ENCODE peak calls at places on chromosomes 16 and 17, in four cellular contexts. One of them, this sample, is unnamed.

GRCh38 chr17:18319604-18320256 is 4.6 kb downstream of the SMCR8 start:
- DNase-seq in tibial nerve: no peak
- DNase-seq in body of pancreas: peak; percentile 38
- DNase-seq in breast epithelium: no peak
- DNase-seq in this sample: no peak

GRCh38 chr17:72143245-72143644 is 22.4 kb downstream of the SOX9 start:
- DNase-seq in tibial nerve: no peak
- DNase-seq in body of pancreas: no peak
- DNase-seq in breast epithelium: no peak
- DNase-seq in this sample: no peak

GRCh38 chr16:2468142-2468724 is 2.9 kb upstream of the NTN3 start:
- DNase-seq in tibial nerve: no peak
- DNase-seq in body of pancreas: no peak
- DNase-seq in breast epithelium: no peak
- DNase-seq in this sample: peak; percentile 72

GRCh38 chr17:18143044-18143936 is 34.7 kb downstream of the MYO15A start:
- DNase-seq in tibial nerve: no peak
- DNase-seq in body of pancreas: no peak
- DNase-seq in breast epithelium: no peak
- DNase-seq in this sample: no peak

GRCh38 chr17:550776-551175 is 163.9 kb downstream of the VPS53 start:
- DNase-seq in tibial nerve: no peak
- DNase-seq in body of pancreas: no peak
- DNase-seq in breast epithelium: no peak
- DNase-seq in this sample: peak; percentile 17

GRCh38 chr17:73292031-73292531 is 19.7 kb downstream of the CDC42EP4 start:
- DNase-seq in tibial nerve: no peak
- DNase-seq in body of pancreas: peak; percentile 60
- DNase-seq in breast epithelium: no peak
- DNase-seq in this sample: peak; percentile 69

GRCh38 chr16:85821441-85821901 is 22.0 kb downstream of the COX4I1 start:
- DNase-seq in tibial nerve: peak; percentile 70
- DNase-seq in body of pancreas: peak; percentile 86
- DNase-seq in breast epithelium: peak; percentile 44
- DNase-seq in this sample: peak; percentile 94

GRCh38 chr16:21703156-21703555 is 39.4 kb downstream of the OTOA start:
- DNase-seq in tibial nerve: no peak
- DNase-seq in body of pancreas: no peak
- DNase-seq in breast epithelium: no peak
- DNase-seq in this sample: no peak

GRCh38 chr16:31181102-31181830 is 1.3 kb downstream of the FUS start:
- DNase-seq in tibial nerve: no peak
- DNase-seq in body of pancreas: peak; percentile 17
- DNase-seq in breast epithelium: peak; percentile 22
- DNase-seq in this sample: no peak

GRCh38 chr16:89541792-89542191 is 18.7 kb upstream of the RPL13 start:
- DNase-seq in tibial nerve: no peak
- DNase-seq in body of pancreas: no peak
- DNase-seq in breast epithelium: no peak
- DNase-seq in this sample: no peak

GRCh38 chr16:47052666-47053640 is 79.5 kb upstream of the DNAJA2 start:
- DNase-seq in tibial nerve: no peak
- DNase-seq in body of pancreas: no peak
- DNase-seq in breast epithelium: no peak
- DNase-seq in this sample: no peak

GRCh38 chr17:81977211-81978091 is at the start of gene ASPSCR1:
- DNase-seq in tibial nerve: peak; percentile 78
- DNase-seq in body of pancreas: peak; percentile 93
- DNase-seq in breast epithelium: peak; percentile 83
- DNase-seq in this sample: peak; percentile 79
- TF ChIP-seq POLR2A in tibial nerve: peak; percentile 43
- TF ChIP-seq POLR2A in body of pancreas: peak; percentile 79
- TF ChIP-seq POLR2A in breast epithelium: no peak
- TF ChIP-seq POLR2A in this sample: peak; percentile 51

GRCh38 chr17:75515229-75515522 is 161 bp downstream of the CASKIN2 start:
- DNase-seq in tibial nerve: no peak
- DNase-seq in body of pancreas: no peak
- DNase-seq in breast epithelium: no peak
- DNase-seq in this sample: no peak
- TF ChIP-seq POLR2A in tibial nerve: no peak
- TF ChIP-seq POLR2A in body of pancreas: no peak
- TF ChIP-seq POLR2A in breast epithelium: no peak
- TF ChIP-seq POLR2A in this sample: no peak

GRCh38 chr17:83161298-83162034 is 82.1 kb downstream of the METRNL start:
- DNase-seq in tibial nerve: peak; percentile 4
- DNase-seq in body of pancreas: peak; percentile 0
- DNase-seq in breast epithelium: peak; percentile 19
- DNase-seq in this sample: no peak

GRCh38 chr17:83160443-83161297 is 81.3 kb downstream of the METRNL start:
- DNase-seq in tibial nerve: no peak
- DNase-seq in body of pancreas: no peak
- DNase-seq in breast epithelium: no peak
- DNase-seq in this sample: no peak

GRCh38 chr17:83156408-83156807 is 77.0 kb downstream of the METRNL start:
- DNase-seq in tibial nerve: peak; percentile 3
- DNase-seq in body of pancreas: no peak
- DNase-seq in breast epithelium: no peak
- DNase-seq in this sample: no peak

GRCh38 chr17:83162035-83162745 is 82.8 kb downstream of the METRNL start:
- DNase-seq in tibial nerve: peak; percentile 3
- DNase-seq in body of pancreas: no peak
- DNase-seq in breast epithelium: peak; percentile 13
- DNase-seq in this sample: no peak

GRCh38 chr17:83159204-83160049 is 80.0 kb downstream of the METRNL start:
- DNase-seq in tibial nerve: no peak
- DNase-seq in body of pancreas: no peak
- DNase-seq in breast epithelium: peak; percentile 14
- DNase-seq in this sample: no peak
- TF ChIP-seq POLR2A in tibial nerve: no peak
- TF ChIP-seq POLR2A in body of pancreas: no peak
- TF ChIP-seq POLR2A in breast epithelium: no peak
- TF ChIP-seq POLR2A in this sample: no peak

DNA sequence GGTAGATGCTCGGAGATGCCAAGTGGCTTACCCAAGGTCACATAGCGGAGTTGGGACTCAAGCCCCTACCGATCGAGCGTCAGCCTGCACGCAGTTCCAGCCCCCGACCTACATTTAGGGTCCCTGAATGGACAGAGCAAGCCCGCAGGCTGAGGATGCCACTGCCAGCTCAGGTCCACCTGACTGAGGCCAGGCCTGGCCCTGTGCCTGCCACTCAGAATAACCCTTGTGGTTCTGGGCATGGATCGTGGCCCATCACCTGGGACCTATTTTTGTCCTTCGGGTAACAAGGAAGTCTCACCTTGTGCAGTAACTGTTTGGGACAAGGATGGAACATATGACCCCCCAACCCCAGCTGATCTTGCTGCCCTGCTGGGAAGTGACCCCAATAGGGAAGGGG is 17.1 kb downstream of the CDH16 start:
- DNase-seq in tibial nerve: no peak
- DNase-seq in body of pancreas: no peak
- DNase-seq in breast epithelium: no peak
- DNase-seq in this sample: no peak
- TF ChIP-seq POLR2A in tibial nerve: no peak
- TF ChIP-seq POLR2A in body of pancreas: no peak
- TF ChIP-seq POLR2A in breast epithelium: no peak
- TF ChIP-seq POLR2A in this sample: no peak

GRCh38 chr16:57889522-57889921 is 81.4 kb downstream of the CNGB1 start:
- DNase-seq in tibial nerve: no peak
- DNase-seq in body of pancreas: no peak
- DNase-seq in breast epithelium: no peak
- DNase-seq in this sample: no peak
- TF ChIP-seq POLR2A in tibial nerve: no peak
- TF ChIP-seq POLR2A in body of pancreas: no peak
- TF ChIP-seq POLR2A in breast epithelium: no peak
- TF ChIP-seq POLR2A in this sample: no peak

GRCh38 chr16:9099131-9099625 is 7.7 kb downstream of the HAPSTR1 start:
- DNase-seq in tibial nerve: no peak
- DNase-seq in body of pancreas: no peak
- DNase-seq in breast epithelium: no peak
- DNase-seq in this sample: no peak
- TF ChIP-seq POLR2A in tibial nerve: no peak
- TF ChIP-seq POLR2A in body of pancreas: no peak
- TF ChIP-seq POLR2A in breast epithelium: no peak
- TF ChIP-seq POLR2A in this sample: no peak

DNA sequence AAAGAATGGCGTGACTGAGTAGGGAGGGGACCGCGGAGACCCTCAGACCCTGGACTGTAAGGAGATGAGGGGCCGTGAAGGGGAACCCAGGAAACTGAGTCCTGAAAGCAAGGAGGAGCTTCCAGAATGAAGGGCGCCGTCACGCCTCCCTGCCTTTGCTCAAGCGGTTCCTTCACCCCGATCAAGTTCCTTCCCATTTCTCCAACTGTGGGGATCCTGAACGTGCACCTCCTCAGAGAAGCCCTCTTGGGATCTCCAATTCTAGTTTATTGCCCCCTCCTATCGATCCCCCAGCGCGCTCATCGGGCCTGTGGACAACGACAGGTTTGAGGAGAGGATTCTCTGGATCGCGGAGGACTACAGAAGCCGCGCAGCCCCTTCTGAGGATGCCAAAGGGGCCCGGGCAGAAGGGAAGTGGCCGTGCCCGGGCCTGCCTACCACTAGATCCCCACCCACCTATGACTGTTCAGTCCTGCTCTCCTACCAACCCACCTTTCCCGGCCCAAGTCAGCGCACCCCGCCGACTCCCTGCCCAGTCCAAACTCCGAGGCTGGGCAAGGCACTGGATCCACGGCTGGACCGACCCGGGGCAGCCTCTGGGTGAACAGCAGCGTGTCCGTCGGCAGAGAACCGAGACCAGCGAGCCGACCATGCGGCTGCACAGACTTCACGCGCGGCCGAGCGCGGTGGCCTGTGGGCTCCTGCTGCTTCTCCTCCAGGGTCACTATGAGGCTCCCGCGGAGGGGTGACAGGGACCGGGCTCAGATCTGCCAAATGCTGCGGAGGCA is 12.8 kb upstream of the CES3 start:
- DNase-seq in tibial nerve: no peak
- DNase-seq in body of pancreas: no peak
- DNase-seq in breast epithelium: no peak
- DNase-seq in this sample: no peak
- TF ChIP-seq POLR2A in tibial nerve: no peak
- TF ChIP-seq POLR2A in body of pancreas: no peak
- TF ChIP-seq POLR2A in breast epithelium: no peak
- TF ChIP-seq POLR2A in this sample: no peak

DNA sequence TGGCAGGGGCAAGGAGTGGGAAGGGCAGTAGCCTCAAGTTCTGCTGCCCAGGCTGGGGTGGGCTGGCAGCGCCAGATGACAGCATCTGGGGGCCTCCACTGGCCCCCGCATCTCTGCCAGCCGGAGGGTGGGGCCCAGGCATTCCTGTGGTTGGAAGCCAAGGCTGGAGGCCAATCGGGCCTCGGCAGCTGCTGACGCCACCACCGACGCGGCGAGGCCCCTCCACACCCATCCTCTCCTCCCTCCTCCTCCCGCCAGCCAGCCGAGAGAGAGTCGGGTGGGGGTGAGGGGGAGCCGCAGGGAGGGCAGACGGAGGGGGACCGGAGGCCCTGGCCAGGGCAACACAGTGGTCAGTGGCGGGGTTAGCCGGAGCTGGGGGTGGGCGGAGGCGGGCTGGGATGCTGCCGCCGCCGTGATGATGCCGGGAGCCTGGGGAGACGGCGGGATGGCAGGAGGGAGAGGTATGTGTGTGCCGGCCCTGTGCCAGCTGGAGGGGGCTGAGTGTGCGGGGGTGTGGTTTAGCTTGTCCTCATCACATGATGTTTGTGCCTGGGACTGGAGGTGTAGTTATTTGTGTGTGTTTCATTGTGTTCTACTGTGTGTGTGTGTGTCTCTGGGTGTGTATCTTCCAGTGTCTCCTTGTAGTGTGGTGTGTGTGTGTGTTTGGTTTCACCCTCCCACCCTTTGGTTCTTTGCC is 36.6 kb downstream of the ARHGAP23 start:
- DNase-seq in tibial nerve: peak; percentile 75
- DNase-seq in body of pancreas: peak; percentile 52
- DNase-seq in breast epithelium: peak; percentile 88
- DNase-seq in this sample: peak; percentile 91
- TF ChIP-seq POLR2A in tibial nerve: no peak
- TF ChIP-seq POLR2A in body of pancreas: no peak
- TF ChIP-seq POLR2A in breast epithelium: no peak
- TF ChIP-seq POLR2A in this sample: peak; percentile 12

DNA sequence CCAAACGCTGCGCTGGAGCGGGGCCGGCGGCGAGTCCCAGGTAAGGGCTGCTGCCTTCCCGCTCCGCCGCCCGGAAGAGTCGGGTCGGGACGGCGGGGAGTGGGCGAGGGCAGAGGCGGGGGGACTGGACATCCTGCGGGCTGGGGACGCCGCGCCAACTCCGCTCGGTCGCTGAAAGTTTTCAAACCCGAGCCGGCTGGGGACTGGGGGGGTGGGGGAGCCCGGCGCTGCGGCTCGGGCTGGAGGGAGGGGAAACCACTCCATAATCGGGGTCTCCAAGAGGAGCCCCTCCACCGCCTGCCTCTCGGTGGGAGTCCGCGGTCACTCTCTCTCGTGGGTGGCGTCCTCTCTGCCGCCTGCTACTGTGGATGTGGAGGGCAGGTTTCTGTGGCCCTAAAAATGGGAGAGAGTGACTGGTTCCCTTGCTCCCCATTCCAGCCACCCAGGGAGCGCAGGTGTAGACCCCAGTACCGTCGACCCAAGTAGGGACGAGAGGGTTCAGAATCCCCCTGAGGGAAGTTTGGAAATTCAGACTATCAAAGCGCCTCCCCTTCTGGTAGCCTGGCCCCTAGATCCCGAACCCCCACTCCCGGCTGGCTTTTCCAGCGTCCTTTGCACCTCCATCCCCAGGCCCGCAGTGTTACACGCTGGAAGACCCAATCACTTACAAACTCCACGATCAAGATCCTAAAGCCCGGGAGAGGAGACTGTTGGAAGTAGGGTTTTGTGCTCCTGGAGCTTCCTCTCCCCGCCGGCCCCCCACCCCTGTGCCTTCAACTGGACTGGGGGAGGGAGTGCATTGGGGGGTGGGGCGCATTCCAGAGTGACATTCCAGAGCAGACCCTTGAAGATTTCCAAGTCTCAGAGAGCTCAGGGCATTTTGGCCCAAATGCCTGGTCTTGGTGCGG is 850 bp downstream of the GPRC5C start:
- DNase-seq in tibial nerve: no peak
- DNase-seq in body of pancreas: no peak
- DNase-seq in breast epithelium: no peak
- DNase-seq in this sample: no peak
- TF ChIP-seq POLR2A in tibial nerve: no peak
- TF ChIP-seq POLR2A in body of pancreas: peak; percentile 2
- TF ChIP-seq POLR2A in breast epithelium: no peak
- TF ChIP-seq POLR2A in this sample: no peak

GRCh38 chr16:59126486-59126885 is 392.4 kb upstream of the GOT2 start:
- DNase-seq in tibial nerve: no peak
- DNase-seq in body of pancreas: no peak
- DNase-seq in breast epithelium: no peak
- DNase-seq in this sample: no peak

GRCh38 chr16:59116744-59117143 is 382.6 kb upstream of the GOT2 start:
- DNase-seq in tibial nerve: no peak
- DNase-seq in body of pancreas: no peak
- DNase-seq in breast epithelium: no peak
- DNase-seq in this sample: no peak

GRCh38 chr16:59121411-59121810 is 387.3 kb upstream of the GOT2 start:
- DNase-seq in tibial nerve: no peak
- DNase-seq in body of pancreas: no peak
- DNase-seq in breast epithelium: no peak
- DNase-seq in this sample: no peak
- TF ChIP-seq POLR2A in tibial nerve: no peak
- TF ChIP-seq POLR2A in body of pancreas: no peak
- TF ChIP-seq POLR2A in breast epithelium: no peak
- TF ChIP-seq POLR2A in this sample: no peak

This sample was measured in H54.